ENCODE peak calls at places on chromosomes 3 and 15, in four cellular contexts. J, F, O and K are unnamed samples.

GRCh38 chr3:39744746-39745145 is 64.7 kb upstream of the MYRIP start:
- DNase-seq in O (no peak), F (no peak), J (no peak), K (no peak)

GRCh38 chr3:44554626-44555592 is at the start of gene ZKSCAN7:
- DNase-seq in F (peak; percentile 64), O (no peak), J (peak; percentile 66), K (peak; percentile 53)

GRCh38 chr3:141047168-141047567 is 4.0 kb upstream of the SPSB4 start:
- DNase-seq in O (no peak), F (no peak), J (no peak), K (no peak)

GRCh38 chr3:126149256-126149902 is 31.0 kb downstream of the ALDH1L1 start:
- DNase-seq in J (no peak), O (no peak), F (peak; percentile 4), K (no peak)

GRCh38 chr15:44298878-44299277 is 10.4 kb downstream of the GOLM2 start:
- DNase-seq in O (no peak), F (no peak), J (no peak), K (no peak)

GRCh38 chr3:158158969-158159368 is 49.1 kb downstream of the RSRC1 start:
- DNase-seq in O (no peak), J (no peak), F (no peak), K (no peak)

GRCh38 chr15:50124557-50125080 is 5.6 kb upstream of the ATP8B4 start:
- DNase-seq in J (no peak), F (no peak), O (no peak), K (no peak)

GRCh38 chr3:107598926-107599754 is 76.4 kb downstream of the BBX start:
- DNase-seq in F (no peak), O (no peak), J (peak; percentile 20), K (peak; percentile 66)

GRCh38 chr3:180320631-180321030 is 281.3 kb upstream of the TTC14 start:
- DNase-seq in O (no peak), F (no peak), J (no peak), K (no peak)

GRCh38 chr15:57464480-57464879 is 88.2 kb downstream of the CGNL1 start:
- DNase-seq in O (no peak), F (no peak), J (no peak), K (no peak)

GRCh38 chr3:173618703-173619102 is 221.2 kb downstream of the NLGN1 start:
- DNase-seq in O (no peak), J (no peak), F (no peak), K (peak; percentile 34)

GRCh38 chr3:67529337-67529736 is 125.1 kb downstream of the SUCLG2 start:
- DNase-seq in J (no peak), O (no peak), F (no peak), K (no peak)

GRCh38 chr15:88467935-88468528 is 524 bp downstream of the MRPS11 start:
- DNase-seq in J (no peak), F (no peak), O (peak; percentile 11), K (no peak)

GRCh38 chr3:179943097-179943880 is 93.4 kb downstream of the PEX5L start:
- DNase-seq in O (no peak), F (no peak), J (no peak), K (no peak)

GRCh38 chr3:160612386-160613115 is 47.2 kb upstream of the KPNA4 start:
- DNase-seq in J (no peak), O (no peak), F (no peak), K (no peak)

GRCh38 chr3:113063126-113063894 is 72.5 kb downstream of the GTPBP8 start:
- DNase-seq in J (no peak), O (no peak), F (no peak), K (no peak)

GRCh38 chr3:127812151-127812550 is 10.2 kb downstream of the MGLL start:
- DNase-seq in O (no peak), J (no peak), F (no peak), K (no peak)

GRCh38 chr15:100890059-100890720 is 10.6 kb downstream of the ALDH1A3 start:
- DNase-seq in O (no peak), F (no peak), J (no peak), K (no peak)